ENCODE peak calls at places on chromosomes 6 and 20, in nine cellular contexts. K is H54, M is uterus, P is LoVo, S is tibial artery, W is PC-9, F is HuH-7, Y is adrenal gland, J is GM12865. V is an unnamed sample.

GRCh38 chr6:105014448-105014847 is 57.5 kb downstream of the LIN28B start:
- DNase-seq in P (no peak), W (no peak), M (no peak), Y (no peak), K (no peak), S (no peak), F (no peak), J (no peak), V (no peak)

GRCh38 chr6:33217681-33218080 is 9.4 kb downstream of the RING1 start:
- DNase-seq in Y (no peak), P (no peak), M (no peak), J (no peak), W (no peak), F (no peak), K (no peak), S (peak; percentile 23), V (no peak)

GRCh38 chr6:57216235-57217101 is 5.6 kb downstream of the RAB23 start:
- DNase-seq in M (peak; percentile 35), P (peak; percentile 20), J (no peak), W (no peak), Y (peak; percentile 11), S (no peak), F (no peak), K (no peak), V (no peak)

GRCh38 chr6:3665608-3666007 is 85.9 kb downstream of the PXDC1 start:
- DNase-seq in F (no peak), M (no peak), J (no peak), Y (no peak), P (no peak), K (no peak), W (no peak), S (no peak), V (no peak)

GRCh38 chr6:134830194-134830593 is 119.7 kb downstream of the ALDH8A1 start:
- DNase-seq in W (no peak), M (no peak), P (no peak), S (no peak), K (no peak), J (no peak), F (no peak), Y (no peak), V (no peak)

GRCh38 chr6:118677193-118677592 is 25.8 kb upstream of the CEP85L start:
- DNase-seq in M (no peak), P (no peak), K (no peak), S (no peak), F (no peak), Y (no peak), J (no peak), W (no peak), V (no peak)

GRCh38 chr20:45991616-45992015 is 17.1 kb upstream of the MMP9 start:
- DNase-seq in W (no peak), K (no peak), M (no peak), F (no peak), J (no peak), P (no peak), S (no peak), Y (no peak), V (no peak)

GRCh38 chr20:43863330-43863729 is 51.3 kb upstream of the TOX2 start:
- DNase-seq in K (no peak), S (no peak), M (no peak), J (no peak), F (no peak), P (no peak), Y (no peak), W (no peak), V (no peak)

GRCh38 chr6:23106951-23107350 is 537.6 kb downstream of the HDGFL1 start:
- DNase-seq in S (no peak), W (no peak), K (no peak), M (no peak), F (no peak), P (no peak), J (no peak), Y (no peak), V (no peak)

GRCh38 chr6:29355603-29356002 is 13.1 kb downstream of the OR5V1 start:
- DNase-seq in P (no peak), F (no peak), Y (no peak), W (no peak), K (no peak), S (no peak), M (no peak), J (no peak), V (no peak)

GRCh38 chr20:38635721-38636285 is 34.2 kb downstream of the ARHGAP40 start:
- DNase-seq in K (peak; percentile 39), F (no peak), S (no peak), W (peak; percentile 54), Y (no peak), P (no peak), J (peak; percentile 18), M (no peak), V (no peak)

GRCh38 chr6:13229205-13230085 is 98.9 kb downstream of the TBC1D7 start:
- DNase-seq in K (no peak), W (peak; percentile 49), P (no peak), M (no peak), Y (no peak), S (no peak), F (no peak), J (peak; percentile 87), V (no peak)

GRCh38 chr6:136784910-136785746 is 7.1 kb downstream of the MAP3K5 start:
- DNase-seq in Y (peak; percentile 72), K (no peak), S (peak; percentile 78), P (no peak), W (no peak), F (no peak), J (peak; percentile 82), M (no peak), V (no peak)

GRCh38 chr20:18524646-18525045 is 16.9 kb downstream of the SEC23B start:
- DNase-seq in F (no peak), P (no peak), K (peak; percentile 12), Y (no peak), M (no peak), W (peak; percentile 80), S (no peak), J (no peak), V (no peak)

GRCh38 chr20:38685853-38686473 is 38.3 kb upstream of the SLC32A1 start:
- DNase-seq in P (peak; percentile 44), M (no peak), K (peak; percentile 49), W (no peak), F (peak; percentile 73), Y (peak; percentile 65), S (peak; percentile 46), J (peak; percentile 31), V (peak; percentile 75)

GRCh38 chr6:87066449-87067288 is 28.2 kb downstream of the CGA start:
- DNase-seq in M (peak; percentile 25), J (peak; percentile 84), K (peak; percentile 9), F (peak; percentile 60), S (no peak), Y (peak; percentile 46), W (no peak), P (peak; percentile 13), V (no peak)